ENCODE peak calls at places on chromosome 12, in six cellular contexts. L is CD8-positive, alpha-beta T cell; Q is CD4-positive, alpha-beta T cell; X is HEK293T; J is NCI-H460; B is body of pancreas. V is an unnamed sample.

GRCh38 chr12:121507245-121507644 is 73.6 kb downstream of the KDM2B start:
- DNase-seq in B (no peak), X (no peak), Q (no peak), J (no peak), L (no peak), V (no peak)

GRCh38 chr12:52020539-52021336 is 14.0 kb downstream of the TAMALIN start:
- DNase-seq in B (peak), Q (peak), X (peak), J (peak), L (no peak), V (peak)

GRCh38 chr12:132147423-132148367 is 3.4 kb downstream of the NOC4L start:
- DNase-seq in B (peak), Q (no peak), L (no peak), X (no peak), J (no peak), V (no peak)

GRCh38 chr12:38886931-38887330 is 18.5 kb downstream of the CPNE8 start:
- DNase-seq in J (no peak), X (no peak), L (no peak), B (no peak), Q (no peak), V (no peak)

GRCh38 chr12:128069359-128069997 is 197.5 kb upstream of the TMEM132C start:
- DNase-seq in B (peak), L (no peak), X (peak), Q (no peak), J (peak), V (peak)

GRCh38 chr12:105467710-105468366 is 137.3 kb downstream of the C12orf75 start:
- DNase-seq in X (no peak), L (no peak), B (no peak), J (no peak), Q (no peak), V (no peak)

GRCh38 chr12:88650715-88651114 is 70.4 kb upstream of the KITLG start:
- DNase-seq in L (no peak), Q (no peak), J (no peak), B (no peak), X (no peak), V (no peak)

GRCh38 chr12:30796508-30796780 is 41.7 kb upstream of the CAPRIN2 start:
- DNase-seq in X (peak), J (no peak), B (peak), L (no peak), Q (no peak), V (peak)

GRCh38 chr12:12947902-12948301 is 4.1 kb downstream of the GPRC5D start:
- DNase-seq in L (no peak), X (no peak), B (no peak), Q (no peak), J (no peak), V (no peak)

GRCh38 chr12:94390130-94390485 is 69.6 kb downstream of the CEP83 start:
- DNase-seq in L (no peak), B (no peak), J (no peak), Q (no peak), X (no peak), V (no peak)

GRCh38 chr12:87814625-87815024 is 214.6 kb downstream of the C12orf50 start:
- DNase-seq in L (no peak), X (no peak), B (no peak), Q (no peak), J (no peak), V (no peak)

GRCh38 chr12:60992087-60992486 is 1268.1 kb upstream of the USP15 start:
- DNase-seq in Q (no peak), X (no peak), J (no peak), B (no peak), L (no peak), V (no peak)

GRCh38 chr12:92299744-92300143 is 154.1 kb upstream of the BTG1 start:
- DNase-seq in B (no peak), J (no peak), L (no peak), Q (no peak), X (no peak), V (no peak)

GRCh38 chr12:57477710-57478681 is 1.7 kb downstream of the ARHGAP9 start:
- DNase-seq in X (no peak), L (no peak), Q (peak), J (no peak), B (no peak), V (peak)

GRCh38 chr12:82672811-82673495 is 13.8 kb upstream of the TMTC2 start:
- DNase-seq in Q (no peak), B (no peak), X (no peak), L (no peak), J (no peak), V (no peak)

GRCh38 chr12:25997401-25997973 is 39.0 kb downstream of the RASSF8 start:
- DNase-seq in J (peak), Q (no peak), X (no peak), L (no peak), B (no peak), V (peak)

GRCh38 chr12:118357327-118358007 is 15.2 kb downstream of the TAOK3 start:
- DNase-seq in X (peak), J (no peak), Q (no peak), L (no peak), B (peak), V (peak)

GRCh38 chr12:88566430-88566829 is 13.8 kb downstream of the KITLG start:
- DNase-seq in Q (no peak), B (no peak), L (no peak), J (no peak), X (no peak), V (no peak)

GRCh38 chr12:108799528-108800243 is 57.7 kb downstream of the SSH1 start:
- DNase-seq in L (no peak), X (no peak), J (no peak), B (no peak), Q (no peak), V (no peak)

GRCh38 chr12:80187660-80188090 is 88.3 kb downstream of the OTOGL start:
- DNase-seq in J (no peak), B (peak), Q (no peak), L (no peak), X (peak), V (peak)

GRCh38 chr12:3571323-3571722 is 80.3 kb downstream of the PRMT8 start:
- DNase-seq in J (no peak), Q (no peak), B (no peak), L (no peak), X (no peak), V (no peak)

GRCh38 chr12:116539361-116539771 is 19.8 kb upstream of the MAP1LC3B2 start:
- DNase-seq in L (no peak), B (no peak), X (no peak), Q (no peak), J (no peak), V (no peak)

GRCh38 chr12:54357802-54358619 is 6.3 kb downstream of the GPR84 start:
- DNase-seq in L (no peak), Q (no peak), J (no peak), X (no peak), B (no peak), V (no peak)